ENCODE peak calls at places on chromosomes 11 and 22, in seven cellular contexts. One of them, this sample, is unnamed. For H3K9me3 and H3K4me1, the result is how much of the 10 kb centered on the place peaks cover.

GRCh38 chr11:100841711-100842407 is 154.8 kb downstream of the ARHGAP42 start:
- DNase-seq in heart left ventricle: no peak
- DNase-seq in Karpas-422: no peak
- DNase-seq in lower lobe of right lung: no peak
- DNase-seq in Peyer's patch: no peak
- DNase-seq in thoracic aorta: no peak
- DNase-seq in A549: no peak
- DNase-seq in this sample: no peak

GRCh38 chr11:129861702-129862107 is 33.7 kb downstream of the NFRKB start:
- DNase-seq in thoracic aorta: no peak
- DNase-seq in heart left ventricle: peak
- DNase-seq in Peyer's patch: no peak
- DNase-seq in A549: peak
- DNase-seq in lower lobe of right lung: peak
- DNase-seq in Karpas-422: no peak
- DNase-seq in this sample: peak

GRCh38 chr11:27061078-27061477 is 20.5 kb downstream of the BBOX1 start:
- DNase-seq in A549: no peak
- DNase-seq in lower lobe of right lung: no peak
- DNase-seq in heart left ventricle: no peak
- DNase-seq in thoracic aorta: no peak
- DNase-seq in Peyer's patch: no peak
- DNase-seq in Karpas-422: no peak
- DNase-seq in this sample: no peak

GRCh38 chr11:19756675-19757475 is 44.2 kb downstream of the NAV2 start:
- DNase-seq in thoracic aorta: peak
- DNase-seq in heart left ventricle: no peak
- DNase-seq in Peyer's patch: no peak
- DNase-seq in Karpas-422: no peak
- DNase-seq in lower lobe of right lung: no peak
- DNase-seq in A549: no peak
- DNase-seq in this sample: no peak

GRCh38 chr11:134889832-134890231 is 477.8 kb upstream of the B3GAT1 start:
- DNase-seq in A549: no peak
- DNase-seq in lower lobe of right lung: no peak
- DNase-seq in thoracic aorta: no peak
- DNase-seq in Karpas-422: no peak
- DNase-seq in Peyer's patch: no peak
- DNase-seq in heart left ventricle: no peak
- DNase-seq in this sample: no peak

GRCh38 chr11:34798985-34799384 is 117.2 kb downstream of the APIP start:
- DNase-seq in Peyer's patch: no peak
- DNase-seq in thoracic aorta: no peak
- DNase-seq in lower lobe of right lung: no peak
- DNase-seq in Karpas-422: no peak
- DNase-seq in A549: no peak
- DNase-seq in heart left ventricle: no peak
- DNase-seq in this sample: no peak

GRCh38 chr22:31150615-31151014 is 9.4 kb upstream of the RNF185 start:
- DNase-seq in Karpas-422: no peak
- DNase-seq in thoracic aorta: no peak
- DNase-seq in A549: no peak
- DNase-seq in heart left ventricle: no peak
- DNase-seq in lower lobe of right lung: no peak
- DNase-seq in Peyer's patch: no peak
- DNase-seq in this sample: no peak

GRCh38 chr11:14644396-14645246 is 1.0 kb downstream of the PDE3B start:
- DNase-seq in Peyer's patch: peak
- DNase-seq in lower lobe of right lung: peak
- DNase-seq in heart left ventricle: peak
- DNase-seq in thoracic aorta: no peak
- DNase-seq in Karpas-422: no peak
- DNase-seq in A549: peak
- DNase-seq in this sample: peak

GRCh38 chr11:57073121-57073520 is 84.4 kb downstream of the OR5AK2 start:
- DNase-seq in Karpas-422: no peak
- DNase-seq in heart left ventricle: no peak
- DNase-seq in A549: no peak
- DNase-seq in Peyer's patch: no peak
- DNase-seq in lower lobe of right lung: no peak
- DNase-seq in thoracic aorta: no peak
- DNase-seq in this sample: no peak

GRCh38 chr22:44918925-44919392 is 90.8 kb downstream of the PHF21B start:
- DNase-seq in Peyer's patch: no peak
- DNase-seq in A549: no peak
- DNase-seq in lower lobe of right lung: peak
- DNase-seq in Karpas-422: no peak
- DNase-seq in heart left ventricle: no peak
- DNase-seq in thoracic aorta: no peak
- DNase-seq in this sample: no peak

GRCh38 chr11:7638710-7639642 is 34.3 kb downstream of the CYB5R2 start:
- DNase-seq in Karpas-422: peak
- DNase-seq in heart left ventricle: no peak
- DNase-seq in lower lobe of right lung: no peak
- DNase-seq in thoracic aorta: no peak
- DNase-seq in A549: no peak
- DNase-seq in Peyer's patch: no peak
- DNase-seq in this sample: no peak

GRCh38 chr22:45744442-45744841 is 72.8 kb downstream of the ATXN10 start:
- DNase-seq in heart left ventricle: no peak
- DNase-seq in Peyer's patch: no peak
- DNase-seq in lower lobe of right lung: no peak
- DNase-seq in Karpas-422: no peak
- DNase-seq in A549: no peak
- DNase-seq in thoracic aorta: no peak
- DNase-seq in this sample: no peak

GRCh38 chr11:15489281-15489680 is 374.6 kb downstream of the INSC start:
- DNase-seq in heart left ventricle: no peak
- DNase-seq in Peyer's patch: no peak
- DNase-seq in A549: no peak
- DNase-seq in thoracic aorta: no peak
- DNase-seq in Karpas-422: no peak
- DNase-seq in lower lobe of right lung: no peak
- DNase-seq in this sample: no peak

GRCh38 chr11:107689317-107690202 is 22.3 kb downstream of the SLN start:
- DNase-seq in heart left ventricle: peak
- DNase-seq in thoracic aorta: peak
- DNase-seq in Peyer's patch: peak
- DNase-seq in lower lobe of right lung: peak
- DNase-seq in A549: peak
- DNase-seq in Karpas-422: peak
- DNase-seq in this sample: peak

GRCh38 chr11:117191680-117192400 is 7.3 kb upstream of the TAGLN start:
- DNase-seq in lower lobe of right lung: peak
- DNase-seq in heart left ventricle: no peak
- DNase-seq in A549: no peak
- DNase-seq in thoracic aorta: no peak
- DNase-seq in Peyer's patch: no peak
- DNase-seq in Karpas-422: no peak
- DNase-seq in this sample: no peak

GRCh38 chr11:1557904-1558831 is 13.9 kb downstream of the DUSP8 start:
- DNase-seq in Karpas-422: no peak
- DNase-seq in thoracic aorta: no peak
- DNase-seq in Peyer's patch: no peak
- DNase-seq in lower lobe of right lung: peak
- DNase-seq in A549: peak
- DNase-seq in heart left ventricle: peak
- DNase-seq in this sample: no peak

GRCh38 chr11:20355221-20356219 is 8.0 kb upstream of the HTATIP2 start:
- DNase-seq in heart left ventricle: no peak
- DNase-seq in lower lobe of right lung: no peak
- DNase-seq in A549: peak
- DNase-seq in Karpas-422: peak
- DNase-seq in Peyer's patch: no peak
- DNase-seq in thoracic aorta: no peak
- DNase-seq in this sample: peak

GRCh38 chr11:123193742-123194141 is 1.3 kb downstream of the CLMP start:
- DNase-seq in heart left ventricle: no peak
- DNase-seq in lower lobe of right lung: no peak
- DNase-seq in thoracic aorta: no peak
- DNase-seq in Karpas-422: no peak
- DNase-seq in Peyer's patch: no peak
- DNase-seq in A549: no peak
- DNase-seq in this sample: no peak

GRCh38 chr22:49331878-49332277 is 495.8 kb downstream of the BRD1 start:
- DNase-seq in lower lobe of right lung: peak
- DNase-seq in Peyer's patch: no peak
- DNase-seq in A549: no peak
- DNase-seq in Karpas-422: no peak
- DNase-seq in heart left ventricle: no peak
- DNase-seq in thoracic aorta: no peak
- DNase-seq in this sample: no peak
- H3K9me3 ChIP-seq in lower lobe of right lung: under half
- H3K9me3 ChIP-seq in Peyer's patch: under half
- H3K9me3 ChIP-seq in A549: under half
- H3K9me3 ChIP-seq in Karpas-422: under half
- H3K9me3 ChIP-seq in heart left ventricle: under half
- H3K9me3 ChIP-seq in thoracic aorta: under half
- H3K9me3 ChIP-seq in this sample: under half

GRCh38 chr22:20199413-20199842 is 48.6 kb upstream of the CCDC188 start:
- DNase-seq in thoracic aorta: no peak
- DNase-seq in lower lobe of right lung: no peak
- DNase-seq in A549: no peak
- DNase-seq in Peyer's patch: no peak
- DNase-seq in Karpas-422: no peak
- DNase-seq in heart left ventricle: no peak
- DNase-seq in this sample: no peak

GRCh38 chr22:20198527-20199319 is 47.9 kb upstream of the CCDC188 start:
- DNase-seq in heart left ventricle: no peak
- DNase-seq in Peyer's patch: no peak
- DNase-seq in A549: no peak
- DNase-seq in thoracic aorta: no peak
- DNase-seq in lower lobe of right lung: no peak
- DNase-seq in Karpas-422: no peak
- DNase-seq in this sample: no peak

GRCh38 chr22:20201837-20202392 is 51.1 kb upstream of the CCDC188 start:
- DNase-seq in Peyer's patch: no peak
- DNase-seq in lower lobe of right lung: no peak
- DNase-seq in Karpas-422: no peak
- DNase-seq in heart left ventricle: no peak
- DNase-seq in thoracic aorta: no peak
- DNase-seq in A549: no peak
- DNase-seq in this sample: no peak

GRCh38 chr22:20200411-20200810 is 49.6 kb upstream of the CCDC188 start:
- DNase-seq in thoracic aorta: no peak
- DNase-seq in heart left ventricle: no peak
- DNase-seq in A549: no peak
- DNase-seq in Peyer's patch: no peak
- DNase-seq in lower lobe of right lung: no peak
- DNase-seq in Karpas-422: no peak
- DNase-seq in this sample: no peak

DNA sequence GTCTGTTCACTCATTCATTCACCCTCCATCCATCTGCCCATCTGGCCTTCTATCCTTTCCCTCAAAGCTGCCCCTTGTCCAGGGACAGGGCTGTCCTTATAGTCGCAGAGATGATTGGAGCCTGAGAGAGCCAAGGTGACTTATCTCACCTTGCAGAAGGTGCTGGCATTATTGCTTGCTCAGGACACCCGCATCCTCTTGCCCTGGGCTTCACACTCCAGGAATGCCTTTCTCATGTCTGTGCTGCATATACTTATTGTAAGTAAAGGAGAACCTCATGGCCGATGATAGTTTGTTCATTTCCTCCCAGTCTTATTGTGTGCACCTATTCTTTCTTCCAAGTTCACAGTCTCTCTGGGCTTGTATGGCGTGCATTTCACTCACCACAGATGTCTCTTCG is 49.1 kb upstream of the CCDC188 start:
- DNase-seq in Karpas-422: no peak
- DNase-seq in thoracic aorta: no peak
- DNase-seq in Peyer's patch: no peak
- DNase-seq in A549: no peak
- DNase-seq in lower lobe of right lung: no peak
- DNase-seq in heart left ventricle: no peak
- DNase-seq in this sample: no peak
- H3K4me1 ChIP-seq in Karpas-422: under half
- H3K4me1 ChIP-seq in thoracic aorta: under half
- H3K4me1 ChIP-seq in Peyer's patch: under half
- H3K4me1 ChIP-seq in A549: under half
- H3K4me1 ChIP-seq in lower lobe of right lung: under half
- H3K4me1 ChIP-seq in heart left ventricle: under half
- H3K4me1 ChIP-seq in this sample: under half

GRCh38 chr11:118441770-118442169 is 5.5 kb downstream of the KMT2A start:
- DNase-seq in Peyer's patch: no peak
- DNase-seq in Karpas-422: no peak
- DNase-seq in A549: no peak
- DNase-seq in thoracic aorta: no peak
- DNase-seq in heart left ventricle: no peak
- DNase-seq in lower lobe of right lung: no peak
- DNase-seq in this sample: no peak
- H3K4me3 ChIP-seq in Peyer's patch: no peak
- H3K4me3 ChIP-seq in Karpas-422: no peak
- H3K4me3 ChIP-seq in A549: no peak
- H3K4me3 ChIP-seq in thoracic aorta: peak
- H3K4me3 ChIP-seq in heart left ventricle: no peak
- H3K4me3 ChIP-seq in lower lobe of right lung: no peak
- H3K4me3 ChIP-seq in this sample: no peak

GRCh38 chr11:70860855-70861254 is 391.5 kb downstream of the SHANK2 start:
- DNase-seq in heart left ventricle: no peak
- DNase-seq in A549: no peak
- DNase-seq in lower lobe of right lung: no peak
- DNase-seq in Karpas-422: no peak
- DNase-seq in Peyer's patch: no peak
- DNase-seq in thoracic aorta: no peak
- DNase-seq in this sample: no peak
- H3K9me3 ChIP-seq in heart left ventricle: under half
- H3K9me3 ChIP-seq in A549: under half
- H3K9me3 ChIP-seq in lower lobe of right lung: under half
- H3K9me3 ChIP-seq in Karpas-422: under half
- H3K9me3 ChIP-seq in Peyer's patch: under half
- H3K9me3 ChIP-seq in thoracic aorta: under half
- H3K9me3 ChIP-seq in this sample: under half

GRCh38 chr11:121449626-121450025 is 2.5 kb upstream of the SORL1 start:
- DNase-seq in thoracic aorta: no peak
- DNase-seq in heart left ventricle: no peak
- DNase-seq in Peyer's patch: no peak
- DNase-seq in A549: no peak
- DNase-seq in Karpas-422: peak
- DNase-seq in lower lobe of right lung: no peak
- DNase-seq in this sample: no peak
- H3K4me1 ChIP-seq in thoracic aorta: under half
- H3K4me1 ChIP-seq in heart left ventricle: under half
- H3K4me1 ChIP-seq in Peyer's patch: under half
- H3K4me1 ChIP-seq in A549: under half
- H3K4me1 ChIP-seq in Karpas-422: half or more
- H3K4me1 ChIP-seq in lower lobe of right lung: under half
- H3K4me1 ChIP-seq in this sample: under half

This sample was measured in HAP-1.